ENCODE peak calls at places on chromosomes 13 and 19, in ten cellular contexts. P, Y, B, T, K, N, H, X, J and E are unnamed samples.

GRCh38 chr19:17332677-17333581 is 1.7 kb downstream of the ANO8 start:
- DNase-seq in P (peak; percentile 60), Y (no peak), B (peak; percentile 90), T (no peak), K (peak; percentile 56), N (peak; percentile 59), H (peak; percentile 80), X (peak; percentile 92), J (no peak), E (peak; percentile 60)

GRCh38 chr19:35141627-35142401 is 1.2 kb upstream of the FXYD7 start:
- DNase-seq in P (no peak), Y (no peak), B (no peak), T (no peak), K (no peak), N (no peak), H (peak; percentile 46), X (no peak), J (no peak), E (no peak)

GRCh38 chr13:73580868-73581267 is 522.1 kb downstream of the KLF5 start:
- DNase-seq in P (no peak), Y (no peak), B (no peak), T (no peak), K (no peak), N (no peak), H (no peak), X (no peak), J (no peak), E (no peak)

GRCh38 chr13:34942732-34943674 is 933 bp downstream of the NBEA start:
- DNase-seq in P (no peak), Y (peak; percentile 47), B (peak; percentile 38), T (no peak), K (no peak), N (peak; percentile 61), H (peak; percentile 17), X (peak; percentile 68), J (peak; percentile 18), E (peak; percentile 19)

GRCh38 chr19:40571831-40572495 is 4.7 kb upstream of the SHKBP1 start:
- DNase-seq in P (no peak), Y (no peak), B (no peak), T (no peak), K (no peak), N (no peak), H (no peak), X (no peak), J (no peak), E (no peak)

GRCh38 chr19:46226438-46226973 is 3.0 kb upstream of the IGFL1 start:
- DNase-seq in P (peak; percentile 43), Y (no peak), B (peak; percentile 58), T (no peak), K (no peak), N (no peak), H (no peak), X (no peak), J (no peak), E (no peak)

GRCh38 chr19:12834976-12835757 is 788 bp upstream of the RTBDN start:
- DNase-seq in P (no peak), Y (peak; percentile 58), B (peak; percentile 52), T (no peak), K (peak; percentile 24), N (peak; percentile 59), H (peak; percentile 51), X (peak; percentile 73), J (no peak), E (peak; percentile 64)

GRCh38 chr19:43152217-43152616 is 34.1 kb downstream of the PSG5 start:
- DNase-seq in P (peak; percentile 24), Y (no peak), B (no peak), T (no peak), K (peak; percentile 35), N (no peak), H (no peak), X (no peak), J (no peak), E (no peak)

GRCh38 chr19:12647490-12648071 is 19.0 kb downstream of the MAN2B1 start:
- DNase-seq in P (no peak), Y (no peak), B (no peak), T (no peak), K (peak; percentile 47), N (peak; percentile 26), H (peak; percentile 64), X (peak; percentile 92), J (peak; percentile 68), E (peak; percentile 77)

GRCh38 chr19:33310606-33311325 is 8.4 kb upstream of the CEBPA start:
- DNase-seq in P (no peak), Y (no peak), B (no peak), T (no peak), K (no peak), N (no peak), H (no peak), X (no peak), J (no peak), E (no peak)

GRCh38 chr13:93765811-93766210 is 539.2 kb downstream of the GPC6 start:
- DNase-seq in P (no peak), Y (no peak), B (no peak), T (no peak), K (no peak), N (no peak), H (no peak), X (no peak), J (no peak), E (no peak)

GRCh38 chr19:4962085-4962619 is 6.8 kb upstream of the KDM4B start:
- DNase-seq in P (no peak), Y (no peak), B (no peak), T (no peak), K (no peak), N (no peak), H (no peak), X (no peak), J (no peak), E (no peak)

GRCh38 chr13:30676672-30677071 is 58.7 kb upstream of the ALOX5AP start:
- DNase-seq in P (peak; percentile 64), Y (no peak), B (peak; percentile 36), T (no peak), K (peak; percentile 58), N (no peak), H (no peak), X (no peak), J (no peak), E (no peak)
- TF ChIP-seq CTCF in P (no peak), Y (no peak), B (peak; percentile 8), T (no peak), K (peak; percentile 60), N (peak; percentile 33), H (no peak), X (peak; percentile 53), J (no peak), E (no peak)

GRCh38 chr13:32951580-32951979 is 64.6 kb upstream of the KL start:
- DNase-seq in P (no peak), Y (no peak), B (no peak), T (no peak), K (no peak), N (no peak), H (no peak), X (no peak), J (no peak), E (no peak)
- TF ChIP-seq CTCF in P (no peak), Y (no peak), B (no peak), T (no peak), K (no peak), N (no peak), H (no peak), X (no peak), J (no peak), E (no peak)

GRCh38 chr13:45220403-45220802 is 19.6 kb upstream of the KCTD4 start:
- DNase-seq in P (no peak), Y (no peak), B (no peak), T (no peak), K (no peak), N (no peak), H (no peak), X (no peak), J (no peak), E (no peak)
- TF ChIP-seq CTCF in P (no peak), Y (no peak), B (no peak), T (no peak), K (no peak), N (no peak), H (no peak), X (no peak), J (no peak), E (no peak)

GRCh38 chr19:53868892-53869804 is 1.5 kb downstream of the MYADM start:
- DNase-seq in P (peak; percentile 83), Y (peak; percentile 67), B (peak; percentile 91), T (peak; percentile 90), K (peak; percentile 89), N (peak; percentile 89), H (peak; percentile 93), X (peak; percentile 89), J (peak; percentile 95), E (peak; percentile 90)
- TF ChIP-seq CTCF in P (no peak), Y (no peak), B (no peak), T (no peak), K (peak; percentile 29), N (no peak), H (no peak), X (no peak), J (peak; percentile 22), E (no peak)

DNA sequence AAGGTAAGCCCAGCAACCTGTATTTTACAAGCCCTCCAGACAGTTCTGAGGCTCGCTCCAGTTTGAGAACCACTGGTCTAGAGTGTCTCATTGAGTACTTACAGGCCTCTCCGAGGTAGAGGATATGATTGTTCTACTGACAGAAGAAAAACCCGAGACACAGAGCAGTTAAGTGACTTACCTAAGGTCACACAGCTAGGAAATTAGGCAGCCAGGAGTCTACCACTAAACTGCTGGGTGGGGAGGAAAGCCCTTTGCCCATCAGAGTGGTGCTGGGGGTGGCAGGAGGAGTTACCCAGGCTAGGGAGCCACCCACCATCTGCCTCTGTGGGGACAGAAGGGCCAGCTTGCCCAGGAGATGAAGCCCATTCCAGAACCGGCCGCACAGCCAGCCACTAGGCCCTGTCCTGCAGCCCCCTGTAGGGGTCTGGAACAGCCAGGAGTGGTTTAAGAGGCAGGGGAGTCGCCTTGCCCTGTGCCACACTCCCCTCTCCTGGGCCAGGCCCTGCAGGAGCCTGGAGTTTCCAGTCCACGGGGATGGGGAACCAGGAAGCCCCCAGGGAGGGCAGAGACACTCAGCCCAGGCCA is 703 bp downstream of the RASGRP4 start:
- DNase-seq in P (no peak), Y (no peak), B (no peak), T (no peak), K (no peak), N (no peak), H (no peak), X (no peak), J (no peak), E (no peak)
- TF ChIP-seq CTCF in P (no peak), Y (no peak), B (no peak), T (no peak), K (no peak), N (no peak), H (no peak), X (no peak), J (no peak), E (no peak)